ENCODE peak calls at places on chromosomes 5 and 9, in ten cellular contexts. One of them, this sample, is unnamed.

GRCh38 chr5:69024241-69024651 is 69.6 kb upstream of the SLC30A5 start:
- DNase-seq in adrenal gland: peak
- DNase-seq in stomach: no peak
- DNase-seq in body of pancreas: peak
- DNase-seq in transverse colon: no peak
- DNase-seq in tibial nerve: no peak
- DNase-seq in heart left ventricle: no peak
- DNase-seq in upper lobe of left lung: peak
- DNase-seq in HCT116: peak
- DNase-seq in gastrocnemius medialis: no peak
- DNase-seq in this sample: no peak

GRCh38 chr5:97832645-97833296 is 649.7 kb upstream of the RIOK2 start:
- DNase-seq in HCT116: no peak
- DNase-seq in upper lobe of left lung: no peak
- DNase-seq in body of pancreas: no peak
- DNase-seq in transverse colon: no peak
- DNase-seq in adrenal gland: no peak
- DNase-seq in stomach: no peak
- DNase-seq in gastrocnemius medialis: no peak
- DNase-seq in tibial nerve: no peak
- DNase-seq in heart left ventricle: no peak
- DNase-seq in this sample: no peak

GRCh38 chr5:180040287-180041214 is 31.0 kb downstream of the RNF130 start:
- DNase-seq in heart left ventricle: no peak
- DNase-seq in stomach: peak
- DNase-seq in HCT116: no peak
- DNase-seq in adrenal gland: no peak
- DNase-seq in body of pancreas: peak
- DNase-seq in tibial nerve: no peak
- DNase-seq in upper lobe of left lung: no peak
- DNase-seq in gastrocnemius medialis: no peak
- DNase-seq in transverse colon: no peak
- DNase-seq in this sample: no peak

GRCh38 chr5:157479166-157479565 is 19.2 kb downstream of the NIPAL4 start:
- DNase-seq in adrenal gland: no peak
- DNase-seq in stomach: no peak
- DNase-seq in gastrocnemius medialis: no peak
- DNase-seq in HCT116: no peak
- DNase-seq in upper lobe of left lung: no peak
- DNase-seq in tibial nerve: no peak
- DNase-seq in body of pancreas: no peak
- DNase-seq in heart left ventricle: no peak
- DNase-seq in transverse colon: no peak
- DNase-seq in this sample: no peak

GRCh38 chr5:138536665-138537315 is 6.2 kb downstream of the ETF1 start:
- DNase-seq in adrenal gland: no peak
- DNase-seq in HCT116: no peak
- DNase-seq in tibial nerve: no peak
- DNase-seq in body of pancreas: no peak
- DNase-seq in stomach: no peak
- DNase-seq in heart left ventricle: no peak
- DNase-seq in upper lobe of left lung: no peak
- DNase-seq in transverse colon: no peak
- DNase-seq in gastrocnemius medialis: no peak
- DNase-seq in this sample: no peak

GRCh38 chr5:67187318-67187717 is 9.3 kb downstream of the CD180 start:
- DNase-seq in HCT116: no peak
- DNase-seq in body of pancreas: no peak
- DNase-seq in transverse colon: no peak
- DNase-seq in heart left ventricle: no peak
- DNase-seq in tibial nerve: no peak
- DNase-seq in gastrocnemius medialis: no peak
- DNase-seq in upper lobe of left lung: no peak
- DNase-seq in adrenal gland: no peak
- DNase-seq in stomach: no peak
- DNase-seq in this sample: no peak

GRCh38 chr9:127698985-127699670 is 7.7 kb upstream of the CFAP157 start:
- DNase-seq in gastrocnemius medialis: peak
- DNase-seq in tibial nerve: peak
- DNase-seq in stomach: peak
- DNase-seq in upper lobe of left lung: peak
- DNase-seq in heart left ventricle: peak
- DNase-seq in transverse colon: peak
- DNase-seq in body of pancreas: peak
- DNase-seq in HCT116: peak
- DNase-seq in adrenal gland: peak
- DNase-seq in this sample: peak

GRCh38 chr5:181203842-181204560 is 995 bp downstream of the TRIM7 start:
- DNase-seq in stomach: no peak
- DNase-seq in gastrocnemius medialis: no peak
- DNase-seq in upper lobe of left lung: no peak
- DNase-seq in HCT116: no peak
- DNase-seq in body of pancreas: no peak
- DNase-seq in heart left ventricle: no peak
- DNase-seq in transverse colon: no peak
- DNase-seq in tibial nerve: no peak
- DNase-seq in adrenal gland: no peak
- DNase-seq in this sample: peak

GRCh38 chr5:52811067-52811749 is 23.5 kb downstream of the ITGA1 start:
- DNase-seq in body of pancreas: no peak
- DNase-seq in stomach: no peak
- DNase-seq in upper lobe of left lung: peak
- DNase-seq in adrenal gland: no peak
- DNase-seq in transverse colon: no peak
- DNase-seq in gastrocnemius medialis: no peak
- DNase-seq in HCT116: no peak
- DNase-seq in heart left ventricle: no peak
- DNase-seq in tibial nerve: no peak
- DNase-seq in this sample: no peak

GRCh38 chr5:141567513-141568117 is 51.2 kb downstream of the DIAPH1 start:
- DNase-seq in adrenal gland: no peak
- DNase-seq in transverse colon: no peak
- DNase-seq in HCT116: no peak
- DNase-seq in stomach: no peak
- DNase-seq in body of pancreas: no peak
- DNase-seq in heart left ventricle: no peak
- DNase-seq in gastrocnemius medialis: no peak
- DNase-seq in upper lobe of left lung: no peak
- DNase-seq in tibial nerve: no peak
- DNase-seq in this sample: no peak

GRCh38 chr5:38845555-38846378 is at the start of gene OSMR:
- DNase-seq in transverse colon: peak
- DNase-seq in gastrocnemius medialis: peak
- DNase-seq in heart left ventricle: peak
- DNase-seq in body of pancreas: peak
- DNase-seq in adrenal gland: peak
- DNase-seq in upper lobe of left lung: peak
- DNase-seq in stomach: peak
- DNase-seq in HCT116: peak
- DNase-seq in tibial nerve: peak
- DNase-seq in this sample: peak

GRCh38 chr9:128033609-128034008 is 33.5 kb downstream of the NAIF1 start:
- DNase-seq in adrenal gland: no peak
- DNase-seq in transverse colon: peak
- DNase-seq in gastrocnemius medialis: no peak
- DNase-seq in upper lobe of left lung: no peak
- DNase-seq in stomach: no peak
- DNase-seq in heart left ventricle: no peak
- DNase-seq in HCT116: no peak
- DNase-seq in body of pancreas: no peak
- DNase-seq in tibial nerve: no peak
- DNase-seq in this sample: no peak

GRCh38 chr5:118999696-119000095 is 11.3 kb upstream of the DTWD2 start:
- DNase-seq in adrenal gland: no peak
- DNase-seq in heart left ventricle: no peak
- DNase-seq in gastrocnemius medialis: no peak
- DNase-seq in HCT116: no peak
- DNase-seq in tibial nerve: no peak
- DNase-seq in stomach: no peak
- DNase-seq in transverse colon: no peak
- DNase-seq in body of pancreas: no peak
- DNase-seq in upper lobe of left lung: no peak
- DNase-seq in this sample: no peak
- H3K4me3 ChIP-seq in adrenal gland: no peak
- H3K4me3 ChIP-seq in heart left ventricle: no peak
- H3K4me3 ChIP-seq in gastrocnemius medialis: no peak
- H3K4me3 ChIP-seq in HCT116: no peak
- H3K4me3 ChIP-seq in tibial nerve: no peak
- H3K4me3 ChIP-seq in stomach: no peak
- H3K4me3 ChIP-seq in transverse colon: no peak
- H3K4me3 ChIP-seq in body of pancreas: no peak
- H3K4me3 ChIP-seq in upper lobe of left lung: no peak
- H3K4me3 ChIP-seq in this sample: no peak

DNA sequence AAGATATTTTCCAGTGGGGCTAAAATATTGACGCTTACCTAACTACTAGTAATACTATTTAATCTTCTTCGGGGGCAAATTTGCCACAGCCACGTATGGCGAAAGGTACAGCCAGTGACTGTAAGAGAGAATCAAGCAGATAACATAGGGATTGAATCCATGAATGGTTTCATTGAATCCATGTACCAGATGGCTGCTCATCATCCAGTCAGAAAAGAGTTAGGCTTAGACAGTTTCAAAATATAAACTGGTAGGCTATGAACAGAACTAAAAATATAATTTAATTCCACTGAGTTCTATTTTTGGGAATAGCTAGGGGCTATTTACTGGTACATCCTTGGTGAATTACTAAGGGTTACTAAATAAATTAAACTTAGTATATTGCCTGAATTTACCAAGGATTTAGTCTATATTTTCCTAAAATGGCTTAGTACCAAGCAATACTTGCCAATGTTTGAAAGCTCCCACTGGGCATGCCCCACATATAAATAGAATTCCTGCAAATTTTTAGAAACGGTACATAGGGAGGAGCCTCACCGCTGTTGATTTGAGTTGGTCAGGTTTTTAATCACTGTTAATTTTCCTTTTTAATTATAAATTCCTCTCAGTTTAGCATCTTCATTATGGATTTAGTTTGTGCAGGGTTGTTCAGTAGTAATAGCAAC is 55.8 kb upstream of the VLDLR start:
- DNase-seq in adrenal gland: no peak
- DNase-seq in upper lobe of left lung: no peak
- DNase-seq in heart left ventricle: no peak
- DNase-seq in body of pancreas: no peak
- DNase-seq in gastrocnemius medialis: no peak
- DNase-seq in stomach: no peak
- DNase-seq in HCT116: no peak
- DNase-seq in tibial nerve: no peak
- DNase-seq in transverse colon: no peak
- DNase-seq in this sample: no peak
- TF ChIP-seq CTCF in adrenal gland: no peak
- TF ChIP-seq CTCF in upper lobe of left lung: no peak
- TF ChIP-seq CTCF in heart left ventricle: no peak
- TF ChIP-seq CTCF in body of pancreas: no peak
- TF ChIP-seq CTCF in gastrocnemius medialis: no peak
- TF ChIP-seq CTCF in stomach: no peak
- TF ChIP-seq CTCF in HCT116: no peak
- TF ChIP-seq CTCF in tibial nerve: no peak
- TF ChIP-seq CTCF in transverse colon: no peak
- TF ChIP-seq CTCF in this sample: no peak

DNA sequence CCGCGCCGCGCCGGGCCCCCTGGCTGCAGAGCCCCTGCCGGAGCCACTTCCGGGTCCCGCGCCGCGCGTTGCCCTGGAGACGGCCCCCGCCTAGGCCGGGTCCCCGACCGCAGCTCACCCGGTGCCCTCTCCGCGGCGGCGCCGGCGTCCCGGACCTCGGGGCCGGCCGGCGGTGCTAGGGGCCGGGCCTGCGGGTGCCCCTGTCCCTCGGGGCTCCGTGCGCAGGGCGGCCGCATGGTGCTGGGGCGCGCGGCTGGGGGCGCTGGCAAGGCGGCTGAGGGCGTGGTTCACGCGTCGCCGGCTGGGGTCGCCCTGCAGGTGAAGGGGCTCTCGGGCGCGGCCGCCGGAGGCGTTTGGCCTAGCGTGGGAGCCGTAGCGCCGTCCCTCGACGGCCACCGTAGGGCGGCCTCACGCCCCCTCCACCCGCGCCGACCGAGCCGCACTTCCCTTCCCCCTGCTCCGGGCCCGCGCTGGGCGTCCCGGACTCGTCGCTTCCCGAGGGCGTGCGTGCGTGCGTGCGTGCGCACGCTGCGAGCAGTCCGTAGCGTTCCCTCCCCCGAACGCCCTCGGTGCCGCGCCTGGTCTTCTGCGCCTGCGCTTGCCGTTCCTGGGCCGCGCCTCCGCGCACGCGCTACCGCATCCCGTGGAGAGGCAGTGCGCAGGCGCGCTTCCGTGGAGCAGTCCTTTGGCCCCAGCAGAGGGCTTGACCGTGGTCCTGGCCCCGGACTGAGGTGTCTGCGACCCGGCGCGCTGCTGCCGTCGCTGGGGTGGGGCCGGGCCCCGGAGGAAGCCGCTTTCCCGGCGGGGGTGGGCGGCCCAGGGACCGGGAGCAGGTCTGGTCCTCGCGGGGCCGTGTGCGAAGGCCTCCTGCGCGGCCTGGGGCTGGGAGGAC is at the start of gene TMEM250:
- DNase-seq in adrenal gland: peak
- DNase-seq in transverse colon: peak
- DNase-seq in HCT116: peak
- DNase-seq in stomach: peak
- DNase-seq in tibial nerve: peak
- DNase-seq in heart left ventricle: peak
- DNase-seq in body of pancreas: peak
- DNase-seq in upper lobe of left lung: peak
- DNase-seq in gastrocnemius medialis: peak
- DNase-seq in this sample: peak
- TF ChIP-seq POLR2A in adrenal gland: peak
- TF ChIP-seq POLR2A in transverse colon: peak
- TF ChIP-seq POLR2A in HCT116: peak
- TF ChIP-seq POLR2A in stomach: peak
- TF ChIP-seq POLR2A in tibial nerve: peak
- TF ChIP-seq POLR2A in heart left ventricle: no peak
- TF ChIP-seq POLR2A in body of pancreas: peak
- TF ChIP-seq POLR2A in upper lobe of left lung: peak
- TF ChIP-seq POLR2A in gastrocnemius medialis: peak
- TF ChIP-seq POLR2A in this sample: no peak

DNA sequence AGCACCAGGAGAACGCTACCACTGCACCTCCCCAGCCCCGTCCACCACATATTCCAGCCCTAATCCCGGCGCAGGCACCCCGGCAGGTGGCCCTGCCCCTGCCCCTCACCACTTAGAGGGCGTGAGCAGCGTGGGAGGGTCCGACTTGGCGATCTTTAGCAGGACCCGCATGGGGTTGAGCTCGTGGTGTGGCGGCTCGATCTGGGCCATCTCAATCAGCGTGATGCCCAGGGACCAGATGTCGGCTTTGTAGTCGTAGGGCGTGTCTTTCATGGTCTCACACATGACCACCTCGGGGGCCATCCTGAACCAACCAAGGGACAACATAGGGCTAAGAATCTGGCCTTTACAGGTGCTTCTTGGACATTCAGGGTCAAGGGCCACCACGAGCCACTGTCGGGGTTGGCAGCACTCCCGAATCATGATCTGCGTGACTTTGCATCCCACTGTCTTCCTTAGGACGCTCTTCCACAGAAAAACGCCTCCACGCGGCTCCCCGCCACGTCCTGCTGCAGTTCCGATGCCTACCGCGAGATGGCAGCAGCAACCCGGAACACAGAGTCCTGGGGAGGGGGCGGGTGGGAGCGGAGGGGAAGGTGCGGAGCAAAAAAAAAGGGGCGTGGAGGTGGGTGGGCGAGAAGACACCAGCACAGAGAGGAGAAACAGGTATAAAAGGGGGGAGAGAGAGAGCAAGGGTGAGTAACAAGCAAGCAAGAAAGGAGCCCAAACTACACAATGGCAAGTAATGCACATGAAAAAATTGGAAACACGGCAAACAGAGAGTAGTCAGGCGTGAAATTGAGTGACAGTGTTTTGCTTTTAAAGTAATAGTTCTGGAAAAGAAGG is 81.3 kb downstream of the STK10 start:
- DNase-seq in HCT116: no peak
- DNase-seq in gastrocnemius medialis: no peak
- DNase-seq in heart left ventricle: peak
- DNase-seq in stomach: peak
- DNase-seq in adrenal gland: peak
- DNase-seq in tibial nerve: peak
- DNase-seq in transverse colon: peak
- DNase-seq in upper lobe of left lung: peak
- DNase-seq in body of pancreas: peak
- DNase-seq in this sample: no peak
- H3K4me3 ChIP-seq in HCT116: peak
- H3K4me3 ChIP-seq in gastrocnemius medialis: peak
- H3K4me3 ChIP-seq in heart left ventricle: peak
- H3K4me3 ChIP-seq in stomach: peak
- H3K4me3 ChIP-seq in adrenal gland: no peak
- H3K4me3 ChIP-seq in tibial nerve: peak
- H3K4me3 ChIP-seq in transverse colon: no peak
- H3K4me3 ChIP-seq in upper lobe of left lung: peak
- H3K4me3 ChIP-seq in body of pancreas: no peak
- H3K4me3 ChIP-seq in this sample: no peak